ENCODE peak calls at places on chromosome 16, in nine cellular contexts. Z, K, C, W, B, T, S, R and O are unnamed samples.

GRCh38 chr16:11056989-11057645 is 112.8 kb downstream of the CLEC16A start:
- DNase-seq in B (no peak), K (no peak), T (peak), R (no peak), W (no peak), S (no peak), C (no peak), Z (no peak), O (no peak)

GRCh38 chr16:711548-712320 is 3.2 kb upstream of the METRN start:
- DNase-seq in K (no peak), B (peak), R (peak), T (peak), C (peak), W (peak), S (no peak), Z (peak), O (peak)

GRCh38 chr16:14151256-14152030 is 80.3 kb downstream of the MRTFB start:
- DNase-seq in S (no peak), W (no peak), B (no peak), Z (no peak), K (no peak), C (no peak), T (no peak), R (no peak), O (peak)

GRCh38 chr16:68061396-68061795 is 23.8 kb upstream of the NFATC3 start:
- DNase-seq in Z (no peak), B (no peak), K (no peak), C (no peak), T (no peak), R (no peak), W (no peak), S (no peak), O (no peak)

GRCh38 chr16:70589998-70590471 is 56.3 kb upstream of the IL34 start:
- DNase-seq in W (no peak), T (no peak), Z (no peak), S (no peak), B (no peak), C (no peak), K (no peak), R (peak), O (peak)

GRCh38 chr16:21644674-21645073 is 7.7 kb downstream of the IGSF6 start:
- DNase-seq in B (no peak), T (no peak), R (no peak), K (no peak), C (no peak), W (no peak), Z (no peak), S (no peak), O (no peak)

GRCh38 chr16:89565506-89566372 is 5.3 kb downstream of the RPL13 start:
- DNase-seq in W (no peak), Z (no peak), S (no peak), B (peak), R (no peak), C (peak), K (no peak), T (peak), O (peak)

GRCh38 chr16:80294172-80294571 is 246.6 kb upstream of the DYNLRB2 start:
- DNase-seq in S (no peak), B (no peak), T (no peak), W (no peak), R (no peak), Z (no peak), C (no peak), K (no peak), O (no peak)

GRCh38 chr16:83887564-83887963 is 11.4 kb upstream of the MLYCD start:
- DNase-seq in C (no peak), B (no peak), T (no peak), S (no peak), R (no peak), Z (no peak), K (no peak), W (no peak), O (no peak)

GRCh38 chr16:78659668-78660217 is 560.3 kb downstream of the WWOX start:
- DNase-seq in S (no peak), W (no peak), R (no peak), Z (peak), K (peak), T (no peak), B (no peak), C (no peak), O (no peak)

GRCh38 chr16:85458952-85459351 is 154.2 kb upstream of the GSE1 start:
- DNase-seq in S (no peak), B (no peak), C (no peak), R (no peak), Z (peak), T (no peak), K (no peak), W (no peak), O (no peak)

GRCh38 chr16:14405611-14406537 is 224.2 kb downstream of the PARN start:
- DNase-seq in C (no peak), B (no peak), K (no peak), T (no peak), S (no peak), W (no peak), R (peak), Z (no peak), O (no peak)

GRCh38 chr16:87895641-87896141 is 26.4 kb upstream of the SLC7A5 start:
- DNase-seq in T (no peak), C (peak), R (no peak), B (peak), W (no peak), S (peak), K (no peak), Z (no peak), O (no peak)

GRCh38 chr16:5062790-5063765 is 2.7 kb downstream of the C16orf89 start:
- DNase-seq in S (no peak), K (no peak), T (peak), B (no peak), Z (no peak), C (no peak), W (no peak), R (no peak), O (no peak)

GRCh38 chr16:54353097-54353496 is 66.5 kb upstream of the IRX3 start:
- DNase-seq in Z (no peak), W (no peak), K (no peak), S (no peak), T (no peak), C (no peak), R (no peak), B (no peak), O (no peak)

GRCh38 chr16:50627419-50627818 is 53.7 kb downstream of the SNX20 start:
- DNase-seq in R (no peak), B (peak), C (peak), T (no peak), Z (peak), S (no peak), K (no peak), W (no peak), O (peak)

GRCh38 chr16:58462997-58463891 is 36.7 kb upstream of the NDRG4 start:
- DNase-seq in R (peak), B (no peak), Z (no peak), K (no peak), C (no peak), S (no peak), T (no peak), W (no peak), O (no peak)

GRCh38 chr16:55471448-55472097 is 7.4 kb upstream of the MMP2 start:
- DNase-seq in T (no peak), C (no peak), B (peak), W (no peak), S (no peak), K (no peak), R (no peak), Z (no peak), O (peak)

GRCh38 chr16:12719972-12720371 is 83.7 kb downstream of the CPPED1 start:
- DNase-seq in Z (no peak), C (no peak), T (no peak), K (no peak), W (no peak), R (no peak), B (no peak), S (no peak), O (no peak)

GRCh38 chr16:22192261-22193133 is 13.6 kb upstream of the EEF2K start:
- DNase-seq in R (no peak), C (peak), S (peak), W (peak), K (no peak), B (peak), T (peak), Z (peak), O (no peak)

GRCh38 chr16:57997528-57998265 is 2.8 kb downstream of the ZNF319 start:
- DNase-seq in R (no peak), W (no peak), C (no peak), K (no peak), T (peak), B (no peak), Z (no peak), S (no peak), O (no peak)

GRCh38 chr16:75555213-75555706 is 792 bp downstream of the TMEM231 start:
- DNase-seq in K (peak), W (no peak), S (no peak), Z (peak), B (peak), T (peak), R (peak), C (no peak), O (peak)

GRCh38 chr16:58509256-58510096 is 5.8 kb upstream of the SETD6 start:
- DNase-seq in Z (no peak), R (no peak), S (no peak), C (no peak), T (peak), W (no peak), B (no peak), K (no peak), O (no peak)

GRCh38 chr16:89164436-89164835 is 7.1 kb upstream of the CDH15 start:
- DNase-seq in S (no peak), C (no peak), T (no peak), W (no peak), R (no peak), B (no peak), Z (no peak), K (no peak), O (no peak)

GRCh38 chr16:27841911-27842310 is 221.6 kb downstream of the GSG1L start:
- DNase-seq in W (no peak), R (no peak), T (peak), C (no peak), B (no peak), Z (no peak), K (no peak), S (no peak), O (no peak)

GRCh38 chr16:49674255-49674980 is 181.5 kb downstream of the ZNF423 start:
- DNase-seq in B (no peak), K (no peak), Z (no peak), W (no peak), C (no peak), T (no peak), S (no peak), R (no peak), O (no peak)

GRCh38 chr16:57484515-57485005 is 1.7 kb downstream of the DOK4 start:
- DNase-seq in C (no peak), T (no peak), R (no peak), W (no peak), Z (no peak), B (no peak), S (no peak), K (no peak), O (no peak)

GRCh38 chr16:81679721-81680430 is 99.2 kb upstream of the PLCG2 start:
- DNase-seq in S (no peak), B (no peak), Z (no peak), W (no peak), R (no peak), C (no peak), K (no peak), T (no peak), O (no peak)

GRCh38 chr16:66900721-66901441 is 17.8 kb downstream of the CDH16 start:
- DNase-seq in K (no peak), S (no peak), Z (no peak), T (no peak), C (no peak), B (no peak), R (no peak), W (no peak), O (peak)

GRCh38 chr16:22898874-22899348 is 84.9 kb downstream of the HS3ST2 start:
- DNase-seq in R (peak), Z (peak), W (no peak), S (peak), K (no peak), C (peak), B (peak), T (peak), O (peak)

GRCh38 chr16:85655216-85656129 is 33.3 kb downstream of the GINS2 start:
- DNase-seq in T (no peak), B (no peak), S (no peak), K (no peak), R (no peak), C (no peak), Z (no peak), W (no peak), O (no peak)

GRCh38 chr16:17529982-17530760 is 59.4 kb upstream of the XYLT1 start:
- DNase-seq in C (peak), W (no peak), Z (no peak), S (no peak), K (no peak), T (no peak), B (no peak), R (no peak), O (no peak)

GRCh38 chr16:55588799-55589198 is 22.3 kb downstream of the CAPNS2 start:
- DNase-seq in S (no peak), B (no peak), W (no peak), K (no peak), T (no peak), C (no peak), R (no peak), Z (no peak), O (no peak)